ENCODE peak calls at places on chromosomes 1 and 21, in seven cellular contexts. One of them, this sample, is unnamed. For H3K4me1, the result is how much of the 10 kb centered on the place peaks cover.

GRCh38 chr1:240413732-240414131 is 198.2 kb downstream of the GREM2 start:
- DNase-seq in neural progenitor cell: no peak
- DNase-seq in adrenal gland: no peak
- DNase-seq in body of pancreas: no peak
- DNase-seq in prostate gland: no peak
- DNase-seq in psoas muscle: no peak
- DNase-seq in uterus: no peak
- DNase-seq in this sample: peak

GRCh38 chr1:17688217-17688810 is 66.8 kb upstream of the ACTL8 start:
- DNase-seq in psoas muscle: no peak
- DNase-seq in prostate gland: no peak
- DNase-seq in body of pancreas: no peak
- DNase-seq in uterus: no peak
- DNase-seq in neural progenitor cell: no peak
- DNase-seq in adrenal gland: no peak
- DNase-seq in this sample: no peak

GRCh38 chr1:226702318-226702956 is 36.6 kb downstream of the ITPKB start:
- DNase-seq in prostate gland: peak
- DNase-seq in adrenal gland: peak
- DNase-seq in neural progenitor cell: no peak
- DNase-seq in uterus: peak
- DNase-seq in body of pancreas: no peak
- DNase-seq in psoas muscle: no peak
- DNase-seq in this sample: no peak

GRCh38 chr1:172732427-172732826 is 73.5 kb downstream of the FASLG start:
- DNase-seq in adrenal gland: no peak
- DNase-seq in prostate gland: no peak
- DNase-seq in uterus: no peak
- DNase-seq in neural progenitor cell: no peak
- DNase-seq in psoas muscle: no peak
- DNase-seq in body of pancreas: no peak
- DNase-seq in this sample: no peak

GRCh38 chr21:36104306-36105300 is 30.3 kb upstream of the CBR3 start:
- DNase-seq in prostate gland: no peak
- DNase-seq in uterus: peak
- DNase-seq in adrenal gland: no peak
- DNase-seq in neural progenitor cell: peak
- DNase-seq in psoas muscle: peak
- DNase-seq in body of pancreas: peak
- DNase-seq in this sample: no peak

GRCh38 chr21:25496825-25497482 is 110.3 kb downstream of the MRPL39 start:
- DNase-seq in uterus: no peak
- DNase-seq in prostate gland: no peak
- DNase-seq in body of pancreas: no peak
- DNase-seq in psoas muscle: no peak
- DNase-seq in adrenal gland: no peak
- DNase-seq in neural progenitor cell: no peak
- DNase-seq in this sample: no peak

GRCh38 chr1:23167353-23168078 is 1.1 kb downstream of the LUZP1 start:
- DNase-seq in neural progenitor cell: peak
- DNase-seq in uterus: peak
- DNase-seq in adrenal gland: peak
- DNase-seq in psoas muscle: peak
- DNase-seq in prostate gland: peak
- DNase-seq in body of pancreas: peak
- DNase-seq in this sample: peak

GRCh38 chr1:175150596-175151319 is 41.8 kb downstream of the KIAA0040 start:
- DNase-seq in neural progenitor cell: no peak
- DNase-seq in body of pancreas: no peak
- DNase-seq in uterus: no peak
- DNase-seq in prostate gland: no peak
- DNase-seq in adrenal gland: no peak
- DNase-seq in psoas muscle: no peak
- DNase-seq in this sample: no peak

GRCh38 chr1:5577255-5578040 is 414.8 kb downstream of the NPHP4 start:
- DNase-seq in adrenal gland: peak
- DNase-seq in neural progenitor cell: no peak
- DNase-seq in body of pancreas: no peak
- DNase-seq in uterus: no peak
- DNase-seq in prostate gland: no peak
- DNase-seq in psoas muscle: no peak
- DNase-seq in this sample: no peak

GRCh38 chr1:154075746-154076145 is 79.1 kb downstream of the NUP210L start:
- DNase-seq in psoas muscle: no peak
- DNase-seq in neural progenitor cell: no peak
- DNase-seq in body of pancreas: no peak
- DNase-seq in prostate gland: no peak
- DNase-seq in uterus: no peak
- DNase-seq in adrenal gland: no peak
- DNase-seq in this sample: no peak

GRCh38 chr21:25330266-25330665 is 277.0 kb downstream of the MRPL39 start:
- DNase-seq in adrenal gland: no peak
- DNase-seq in neural progenitor cell: no peak
- DNase-seq in psoas muscle: no peak
- DNase-seq in body of pancreas: no peak
- DNase-seq in prostate gland: no peak
- DNase-seq in uterus: no peak
- DNase-seq in this sample: no peak

GRCh38 chr1:4801192-4801924 is 146.9 kb downstream of the AJAP1 start:
- DNase-seq in prostate gland: no peak
- DNase-seq in neural progenitor cell: no peak
- DNase-seq in uterus: peak
- DNase-seq in body of pancreas: peak
- DNase-seq in psoas muscle: peak
- DNase-seq in adrenal gland: peak
- DNase-seq in this sample: peak

GRCh38 chr1:2330511-2331199 is 60.7 kb downstream of the MORN1 start:
- DNase-seq in neural progenitor cell: no peak
- DNase-seq in prostate gland: no peak
- DNase-seq in uterus: peak
- DNase-seq in body of pancreas: no peak
- DNase-seq in adrenal gland: peak
- DNase-seq in psoas muscle: peak
- DNase-seq in this sample: peak

GRCh38 chr1:152964536-152964935 is 5.9 kb upstream of the SPRR4 start:
- DNase-seq in uterus: no peak
- DNase-seq in adrenal gland: no peak
- DNase-seq in neural progenitor cell: no peak
- DNase-seq in prostate gland: no peak
- DNase-seq in psoas muscle: no peak
- DNase-seq in body of pancreas: no peak
- DNase-seq in this sample: no peak

GRCh38 chr1:59619576-59619975 is 195.2 kb upstream of the HOOK1 start:
- DNase-seq in adrenal gland: no peak
- DNase-seq in body of pancreas: no peak
- DNase-seq in prostate gland: no peak
- DNase-seq in psoas muscle: no peak
- DNase-seq in neural progenitor cell: no peak
- DNase-seq in uterus: no peak
- DNase-seq in this sample: no peak

GRCh38 chr21:37266515-37267221 is 466 bp downstream of the VPS26C start:
- DNase-seq in body of pancreas: no peak
- DNase-seq in neural progenitor cell: peak
- DNase-seq in prostate gland: no peak
- DNase-seq in adrenal gland: no peak
- DNase-seq in psoas muscle: peak
- DNase-seq in uterus: no peak
- DNase-seq in this sample: no peak

GRCh38 chr1:1170215-1170890 is 3.3 kb upstream of the TTLL10 start:
- DNase-seq in neural progenitor cell: peak
- DNase-seq in adrenal gland: no peak
- DNase-seq in body of pancreas: no peak
- DNase-seq in prostate gland: no peak
- DNase-seq in uterus: no peak
- DNase-seq in psoas muscle: no peak
- DNase-seq in this sample: no peak

GRCh38 chr1:109923131-109923945 is 12.7 kb downstream of the CSF1 start:
- DNase-seq in adrenal gland: peak
- DNase-seq in uterus: no peak
- DNase-seq in neural progenitor cell: peak
- DNase-seq in prostate gland: no peak
- DNase-seq in psoas muscle: no peak
- DNase-seq in body of pancreas: no peak
- DNase-seq in this sample: no peak

GRCh38 chr1:9787702-9788101 is 36.1 kb downstream of the CLSTN1 start:
- DNase-seq in psoas muscle: no peak
- DNase-seq in body of pancreas: no peak
- DNase-seq in prostate gland: no peak
- DNase-seq in adrenal gland: no peak
- DNase-seq in uterus: no peak
- DNase-seq in neural progenitor cell: no peak
- DNase-seq in this sample: no peak

GRCh38 chr21:42389449-42389835 is 6.4 kb downstream of the TMPRSS3 start:
- DNase-seq in psoas muscle: no peak
- DNase-seq in uterus: no peak
- DNase-seq in body of pancreas: peak
- DNase-seq in prostate gland: peak
- DNase-seq in neural progenitor cell: peak
- DNase-seq in adrenal gland: no peak
- DNase-seq in this sample: peak

GRCh38 chr1:41442697-41443251 is 41.7 kb downstream of the EDN2 start:
- DNase-seq in uterus: peak
- DNase-seq in neural progenitor cell: no peak
- DNase-seq in psoas muscle: no peak
- DNase-seq in adrenal gland: no peak
- DNase-seq in body of pancreas: no peak
- DNase-seq in prostate gland: peak
- DNase-seq in this sample: no peak

GRCh38 chr1:170714163-170714562 is 50.2 kb downstream of the PRRX1 start:
- DNase-seq in psoas muscle: no peak
- DNase-seq in neural progenitor cell: no peak
- DNase-seq in adrenal gland: no peak
- DNase-seq in prostate gland: no peak
- DNase-seq in body of pancreas: no peak
- DNase-seq in uterus: no peak
- DNase-seq in this sample: no peak

GRCh38 chr1:223846668-223847007 is 891 bp upstream of the TP53BP2 start:
- DNase-seq in body of pancreas: peak
- DNase-seq in prostate gland: peak
- DNase-seq in uterus: peak
- DNase-seq in psoas muscle: no peak
- DNase-seq in neural progenitor cell: peak
- DNase-seq in adrenal gland: peak
- DNase-seq in this sample: no peak

GRCh38 chr1:16015960-16016901 is 1.6 kb downstream of the HSPB7 start:
- DNase-seq in psoas muscle: peak
- DNase-seq in body of pancreas: no peak
- DNase-seq in adrenal gland: peak
- DNase-seq in neural progenitor cell: no peak
- DNase-seq in uterus: peak
- DNase-seq in prostate gland: no peak
- DNase-seq in this sample: no peak

GRCh38 chr1:34763142-34763781 is 3.7 kb downstream of the GJB4 start:
- DNase-seq in psoas muscle: no peak
- DNase-seq in neural progenitor cell: no peak
- DNase-seq in uterus: no peak
- DNase-seq in body of pancreas: no peak
- DNase-seq in adrenal gland: no peak
- DNase-seq in prostate gland: no peak
- DNase-seq in this sample: no peak

GRCh38 chr1:1157426-1157913 is 16.2 kb upstream of the TTLL10 start:
- DNase-seq in psoas muscle: peak
- DNase-seq in adrenal gland: peak
- DNase-seq in neural progenitor cell: peak
- DNase-seq in uterus: peak
- DNase-seq in body of pancreas: peak
- DNase-seq in prostate gland: peak
- DNase-seq in this sample: peak

GRCh38 chr1:225660544-225660946 is 7.6 kb upstream of the ENAH start:
- DNase-seq in adrenal gland: no peak
- DNase-seq in neural progenitor cell: no peak
- DNase-seq in body of pancreas: no peak
- DNase-seq in prostate gland: no peak
- DNase-seq in psoas muscle: no peak
- DNase-seq in uterus: no peak
- DNase-seq in this sample: no peak

DNA sequence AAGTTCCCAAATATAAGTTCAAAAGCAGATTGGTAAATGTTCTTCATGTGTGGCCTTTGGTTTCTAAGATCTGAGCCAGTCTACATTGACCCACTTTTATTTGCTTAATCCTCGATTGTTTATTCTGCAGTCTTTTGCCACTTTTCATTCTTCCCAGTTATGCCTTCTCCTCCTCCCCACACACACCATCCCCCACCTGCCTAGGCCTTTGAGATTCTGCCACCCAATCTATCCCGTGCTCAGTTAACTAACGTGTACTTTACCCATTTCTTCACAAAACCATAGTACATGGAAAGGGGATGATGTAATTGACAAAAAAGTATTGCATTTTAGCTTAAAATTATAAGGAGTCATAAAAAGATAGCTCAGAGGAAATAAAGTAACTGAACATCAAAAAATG is 3.7 kb downstream of the CFH start:
- DNase-seq in adrenal gland: no peak
- DNase-seq in body of pancreas: no peak
- DNase-seq in uterus: no peak
- DNase-seq in psoas muscle: no peak
- DNase-seq in neural progenitor cell: no peak
- DNase-seq in prostate gland: no peak
- DNase-seq in this sample: no peak
- H3K4me3 ChIP-seq in adrenal gland: no peak
- H3K4me3 ChIP-seq in body of pancreas: no peak
- H3K4me3 ChIP-seq in uterus: no peak
- H3K4me3 ChIP-seq in psoas muscle: peak
- H3K4me3 ChIP-seq in neural progenitor cell: no peak
- H3K4me3 ChIP-seq in prostate gland: no peak
- H3K4me3 ChIP-seq in this sample: no peak

DNA sequence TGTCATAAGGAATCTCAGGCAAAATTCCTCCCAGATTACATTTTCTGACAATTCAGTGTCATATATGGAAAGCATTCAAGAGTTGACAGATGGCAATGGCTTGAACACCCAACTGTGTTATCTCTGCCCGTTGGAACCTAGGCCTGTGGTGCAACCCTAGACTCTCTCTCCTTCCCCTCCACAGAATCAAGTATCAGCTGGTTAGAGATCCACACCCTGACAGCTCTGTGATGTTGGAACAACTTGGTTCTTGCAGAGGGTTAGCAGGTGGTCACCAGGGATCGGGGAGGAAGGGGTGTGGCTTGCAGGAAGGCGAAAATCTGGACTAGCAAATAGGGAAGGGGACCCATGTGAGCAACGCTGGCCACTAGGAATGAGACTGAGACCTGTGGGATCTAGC is 26.3 kb downstream of the PCSK9 start:
- DNase-seq in neural progenitor cell: no peak
- DNase-seq in body of pancreas: no peak
- DNase-seq in prostate gland: no peak
- DNase-seq in adrenal gland: no peak
- DNase-seq in uterus: no peak
- DNase-seq in psoas muscle: no peak
- DNase-seq in this sample: no peak
- H3K4me1 ChIP-seq in neural progenitor cell: under half
- H3K4me1 ChIP-seq in body of pancreas: under half
- H3K4me1 ChIP-seq in prostate gland: under half
- H3K4me1 ChIP-seq in adrenal gland: under half
- H3K4me1 ChIP-seq in uterus: under half
- H3K4me1 ChIP-seq in psoas muscle: under half
- H3K4me1 ChIP-seq in this sample: under half

GRCh38 chr1:158491372-158491771 is 19.4 kb downstream of the OR10R2 start:
- DNase-seq in adrenal gland: no peak
- DNase-seq in uterus: no peak
- DNase-seq in neural progenitor cell: no peak
- DNase-seq in prostate gland: no peak
- DNase-seq in body of pancreas: no peak
- DNase-seq in psoas muscle: no peak
- DNase-seq in this sample: no peak
- H3K4me3 ChIP-seq in adrenal gland: no peak
- H3K4me3 ChIP-seq in uterus: no peak
- H3K4me3 ChIP-seq in neural progenitor cell: no peak
- H3K4me3 ChIP-seq in prostate gland: no peak
- H3K4me3 ChIP-seq in body of pancreas: no peak
- H3K4me3 ChIP-seq in psoas muscle: no peak
- H3K4me3 ChIP-seq in this sample: no peak

GRCh38 chr21:14602418-14602987 is 56.4 kb upstream of the SAMSN1 start:
- DNase-seq in uterus: no peak
- DNase-seq in neural progenitor cell: no peak
- DNase-seq in prostate gland: no peak
- DNase-seq in body of pancreas: no peak
- DNase-seq in adrenal gland: no peak
- DNase-seq in psoas muscle: no peak
- DNase-seq in this sample: no peak
- H3K4me1 ChIP-seq in uterus: under half
- H3K4me1 ChIP-seq in neural progenitor cell: under half
- H3K4me1 ChIP-seq in prostate gland: under half
- H3K4me1 ChIP-seq in body of pancreas: under half
- H3K4me1 ChIP-seq in adrenal gland: under half
- H3K4me1 ChIP-seq in psoas muscle: under half
- H3K4me1 ChIP-seq in this sample: under half